ENCODE peak calls at places on chromosomes 2 and 18, in nine cellular contexts. F, D, J, Q, Z, H, G, M and K are unnamed samples.

GRCh38 chr2:112010751-112011150 is 44.3 kb upstream of the TMEM87B start:
- DNase-seq in Z (no peak), G (no peak), Q (no peak), H (no peak), F (no peak), J (no peak), D (no peak), M (no peak), K (no peak)

GRCh38 chr2:54725343-54726099 is 2.1 kb downstream of the EML6 start:
- DNase-seq in Z (no peak), F (peak), D (no peak), H (no peak), G (no peak), Q (no peak), J (no peak), M (no peak), K (no peak)

GRCh38 chr2:47043142-47043890 is 111.8 kb downstream of the STPG4 start:
- DNase-seq in G (peak), D (no peak), Q (peak), H (no peak), M (peak), F (peak), Z (no peak), J (peak), K (peak)

GRCh38 chr2:74497777-74498499 is 1.5 kb downstream of the LBX2 start:
- DNase-seq in M (no peak), H (no peak), Z (peak), F (peak), J (no peak), Q (no peak), D (no peak), G (no peak), K (no peak)

GRCh38 chr2:73112026-73112912 is 479 bp downstream of the RAB11FIP5 start:
- DNase-seq in Q (no peak), J (peak), F (peak), G (peak), M (peak), D (no peak), Z (peak), H (no peak), K (no peak)

GRCh38 chr2:15761056-15761455 is 169.4 kb downstream of the DDX1 start:
- DNase-seq in Z (no peak), J (no peak), F (no peak), G (no peak), H (no peak), M (no peak), Q (no peak), D (no peak), K (no peak)

GRCh38 chr18:49019446-49020045 is 68.8 kb upstream of the SMAD7 start:
- DNase-seq in Z (peak), J (no peak), G (no peak), Q (no peak), F (no peak), M (no peak), H (no peak), D (no peak), K (peak)

GRCh38 chr2:191202209-191202721 is 42.9 kb upstream of the MYO1B start:
- DNase-seq in H (no peak), J (no peak), Z (no peak), F (no peak), Q (no peak), G (no peak), D (no peak), M (no peak), K (no peak)

GRCh38 chr2:101820519-101820918 is 123.0 kb downstream of the MAP4K4 start:
- DNase-seq in H (no peak), Q (no peak), D (no peak), J (no peak), G (no peak), M (no peak), F (no peak), Z (no peak), K (no peak)

GRCh38 chr2:238796223-238796885 is 51.5 kb upstream of the TWIST2 start:
- DNase-seq in F (no peak), G (no peak), H (no peak), Q (no peak), J (no peak), D (no peak), Z (no peak), M (no peak), K (no peak)

GRCh38 chr2:24856791-24857211 is 63.2 kb downstream of the ADCY3 start:
- DNase-seq in J (no peak), Q (no peak), M (no peak), Z (no peak), F (no peak), G (peak), D (no peak), H (no peak), K (no peak)

GRCh38 chr2:204743368-204743960 is 198.2 kb downstream of the PARD3B start:
- DNase-seq in Z (no peak), F (no peak), J (peak), H (no peak), D (no peak), G (no peak), Q (no peak), M (no peak), K (no peak)

GRCh38 chr2:101805146-101806088 is 107.9 kb downstream of the MAP4K4 start:
- DNase-seq in J (no peak), Z (no peak), D (no peak), H (no peak), M (peak), Q (peak), G (no peak), F (peak), K (no peak)

GRCh38 chr2:169493360-169493759 is 14.1 kb downstream of the BBS5 start:
- DNase-seq in Z (no peak), J (no peak), G (no peak), D (no peak), H (no peak), Q (no peak), M (no peak), F (no peak), K (no peak)

GRCh38 chr2:133525751-133526467 is 42.4 kb downstream of the NCKAP5 start:
- DNase-seq in G (no peak), F (no peak), D (no peak), J (no peak), M (no peak), Z (no peak), Q (no peak), H (no peak), K (no peak)

GRCh38 chr2:95575857-95576256 is 15.9 kb upstream of the TRIM43 start:
- DNase-seq in G (no peak), J (no peak), M (no peak), Z (no peak), H (no peak), D (no peak), F (no peak), Q (no peak), K (no peak)

GRCh38 chr2:51290725-51291124 is 258.8 kb upstream of the NRXN1 start:
- DNase-seq in J (peak), G (no peak), H (no peak), D (no peak), M (no peak), Z (no peak), F (no peak), Q (no peak), K (no peak)

GRCh38 chr18:54335638-54336173 is 22.0 kb downstream of the STARD6 start:
- DNase-seq in G (no peak), Z (no peak), D (no peak), F (no peak), M (no peak), Q (no peak), J (no peak), H (no peak), K (no peak)

GRCh38 chr2:216572582-216573578 is 60.3 kb upstream of the IGFBP2 start:
- DNase-seq in M (peak), G (peak), D (peak), F (no peak), H (peak), J (peak), Z (no peak), Q (no peak), K (no peak)

GRCh38 chr2:167212054-167212648 is 323.9 kb downstream of the XIRP2 start:
- DNase-seq in Z (no peak), H (no peak), M (peak), F (peak), J (peak), G (no peak), Q (peak), D (no peak), K (no peak)

GRCh38 chr2:68463287-68463877 is 3.7 kb downstream of the FBXO48 start:
- DNase-seq in H (no peak), G (no peak), F (peak), Z (no peak), J (peak), D (no peak), M (no peak), Q (peak), K (no peak)

DNA sequence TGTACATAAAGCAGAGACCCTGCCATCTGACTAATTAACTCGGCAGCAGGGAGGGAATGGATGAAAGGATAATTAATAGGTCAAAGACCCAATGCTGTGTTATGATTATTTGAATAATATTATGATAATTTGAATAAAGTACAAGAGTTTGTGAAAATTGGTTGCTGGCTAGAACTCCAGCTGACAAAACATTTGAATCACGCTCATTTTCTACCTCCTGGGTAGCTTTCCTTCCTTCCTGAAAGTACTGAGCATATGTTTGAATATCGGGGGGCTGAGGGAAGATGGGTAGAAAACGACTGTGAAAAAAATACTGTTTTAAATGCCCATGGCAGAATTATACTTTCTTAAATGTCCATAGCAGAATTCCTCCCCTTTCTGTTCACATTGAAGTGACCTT is 243.6 kb upstream of the RBMS1 start:
- DNase-seq in J (peak), F (no peak), Z (no peak), M (no peak), H (no peak), G (no peak), D (no peak), Q (no peak), K (no peak)
- TF ChIP-seq CTCF in J (no peak), F (no peak), Z (no peak), M (no peak), H (no peak), G (no peak), D (no peak), Q (no peak), K (no peak)

GRCh38 chr2:120301289-120301688 is 44.6 kb upstream of the INHBB start:
- DNase-seq in Z (no peak), H (no peak), G (no peak), D (no peak), F (no peak), J (no peak), M (no peak), Q (no peak), K (no peak)
- H3K27ac ChIP-seq in Z (no peak), H (no peak), G (no peak), D (no peak), F (no peak), J (no peak), M (no peak), Q (no peak), K (no peak)

DNA sequence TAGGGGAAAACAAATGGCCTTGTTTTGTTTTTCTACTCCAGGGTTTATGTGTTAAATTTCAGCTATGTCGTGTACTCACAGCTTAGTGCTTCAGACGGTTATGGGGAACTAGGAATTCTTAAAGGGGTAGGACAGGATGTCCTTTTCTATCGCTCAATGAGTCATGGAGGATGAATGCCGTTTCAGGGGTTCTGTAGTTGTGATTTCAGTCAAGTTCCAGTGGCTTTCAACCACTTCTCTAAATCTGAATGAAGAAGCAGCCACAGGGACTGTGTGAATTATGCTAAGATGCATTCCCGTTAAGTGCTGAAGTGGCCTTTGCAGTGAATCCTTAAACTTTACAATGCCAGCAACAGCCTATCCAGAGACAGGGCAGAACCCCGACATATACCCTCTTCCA is 1231.7 kb upstream of the ZEB2 start:
- DNase-seq in Q (no peak), M (no peak), H (no peak), Z (no peak), J (peak), D (no peak), G (no peak), F (peak), K (no peak)
- H3K4me3 ChIP-seq in Q (no peak), M (no peak), H (no peak), Z (peak), J (no peak), D (peak), G (no peak), F (no peak), K (no peak)

DNA sequence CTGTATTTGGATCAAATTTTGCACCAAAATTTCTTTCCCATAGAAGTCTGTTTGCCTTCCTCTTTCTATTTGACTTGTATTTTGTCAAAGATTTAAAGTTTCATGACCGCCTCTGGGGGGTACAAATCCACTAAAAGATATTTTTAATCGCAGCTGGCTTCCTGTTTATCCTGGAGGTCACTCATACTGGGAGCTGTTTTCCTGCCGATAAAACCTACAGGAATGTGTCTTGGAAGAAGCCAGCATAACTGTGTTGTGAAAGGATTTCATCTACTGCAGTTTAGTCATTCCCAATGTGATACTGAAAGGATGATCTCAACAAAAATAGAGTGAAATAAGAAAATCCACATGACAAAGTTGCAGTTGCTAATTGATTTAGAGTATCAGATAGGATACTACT is 184.0 kb downstream of the RIT2 start:
- DNase-seq in H (no peak), G (no peak), J (peak), Q (no peak), D (no peak), F (no peak), Z (no peak), M (no peak), K (no peak)
- TF ChIP-seq CTCF in H (no peak), G (no peak), J (no peak), Q (no peak), D (no peak), F (no peak), Z (no peak), M (no peak), K (no peak)

DNA sequence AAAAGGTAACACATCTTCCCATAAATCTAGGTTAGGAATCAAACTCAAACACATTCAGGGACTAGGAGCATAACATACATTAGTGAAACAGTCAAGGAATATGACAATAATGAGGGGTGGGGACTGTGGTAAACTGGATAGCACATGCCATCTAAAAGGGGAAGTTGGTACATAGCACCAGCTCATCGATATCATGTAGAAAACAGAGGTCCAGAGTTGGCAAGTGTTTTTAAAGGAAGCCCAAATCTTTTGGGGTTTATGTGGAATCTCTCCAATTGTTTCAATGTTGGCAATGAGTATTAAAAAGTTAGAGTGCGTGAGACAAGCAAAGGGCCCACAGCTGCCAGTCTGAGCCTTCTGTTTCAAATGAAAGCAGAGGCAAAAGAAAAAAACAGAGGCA is 24.4 kb downstream of the KLF7 start:
- DNase-seq in Z (no peak), D (no peak), H (no peak), Q (no peak), G (no peak), F (no peak), J (no peak), M (no peak), K (no peak)
- H3K27ac ChIP-seq in Z (peak), D (peak), H (peak), Q (no peak), G (peak), F (no peak), J (no peak), M (no peak), K (peak)

GRCh38 chr2:63617360-63617759 is 28.6 kb downstream of the MDH1 start:
- DNase-seq in D (no peak), H (no peak), Q (no peak), M (no peak), Z (no peak), F (no peak), J (no peak), G (no peak), K (no peak)
- H3K4me3 ChIP-seq in D (no peak), H (no peak), Q (no peak), M (no peak), Z (no peak), F (peak), J (no peak), G (no peak), K (no peak)

GRCh38 chr2:217784996-217785543 is 217.7 kb downstream of the TNS1 start:
- DNase-seq in M (no peak), Z (no peak), J (no peak), Q (no peak), G (no peak), D (no peak), F (no peak), H (no peak), K (no peak)
- TF ChIP-seq CTCF in M (no peak), Z (no peak), J (no peak), Q (no peak), G (no peak), D (no peak), F (no peak), H (no peak), K (no peak)